ENCODE peak calls at places on chromosome 22, in five cellular contexts. One of them, this sample, is unnamed.

GRCh38 chr22:48138855-48139254 is 1376.4 kb downstream of the TBC1D22A start:
- DNase-seq in RWPE1: no peak
- DNase-seq in brain microvascular endothelial cell: no peak
- DNase-seq in progenitor cell of endocrine pancreas: no peak
- DNase-seq in fibroblast of mammary gland: no peak
- DNase-seq in this sample: no peak

GRCh38 chr22:48485144-48486135 is 1342.2 kb downstream of the BRD1 start:
- DNase-seq in fibroblast of mammary gland: no peak
- DNase-seq in brain microvascular endothelial cell: no peak
- DNase-seq in progenitor cell of endocrine pancreas: no peak
- DNase-seq in RWPE1: no peak
- DNase-seq in this sample: no peak

GRCh38 chr22:23579280-23579679 is 810 bp downstream of the IGLL1 start:
- DNase-seq in fibroblast of mammary gland: no peak
- DNase-seq in RWPE1: no peak
- DNase-seq in progenitor cell of endocrine pancreas: no peak
- DNase-seq in brain microvascular endothelial cell: no peak
- DNase-seq in this sample: no peak

GRCh38 chr22:44351685-44352377 is 39.1 kb upstream of the SHISAL1 start:
- DNase-seq in progenitor cell of endocrine pancreas: no peak
- DNase-seq in RWPE1: peak
- DNase-seq in brain microvascular endothelial cell: peak
- DNase-seq in fibroblast of mammary gland: peak
- DNase-seq in this sample: peak

GRCh38 chr22:19958083-19959042 is 16.7 kb upstream of the TXNRD2 start:
- DNase-seq in progenitor cell of endocrine pancreas: no peak
- DNase-seq in fibroblast of mammary gland: peak
- DNase-seq in RWPE1: no peak
- DNase-seq in brain microvascular endothelial cell: no peak
- DNase-seq in this sample: no peak

GRCh38 chr22:20436309-20437252 is 1.0 kb downstream of the SCARF2 start:
- DNase-seq in progenitor cell of endocrine pancreas: no peak
- DNase-seq in RWPE1: no peak
- DNase-seq in fibroblast of mammary gland: peak
- DNase-seq in brain microvascular endothelial cell: no peak
- DNase-seq in this sample: no peak

GRCh38 chr22:49181942-49182341 is 645.7 kb downstream of the BRD1 start:
- DNase-seq in fibroblast of mammary gland: no peak
- DNase-seq in progenitor cell of endocrine pancreas: no peak
- DNase-seq in RWPE1: no peak
- DNase-seq in brain microvascular endothelial cell: no peak
- DNase-seq in this sample: no peak

GRCh38 chr22:29310065-29310862 is 3.8 kb downstream of the GAS2L1 start:
- DNase-seq in brain microvascular endothelial cell: no peak
- DNase-seq in RWPE1: no peak
- DNase-seq in progenitor cell of endocrine pancreas: no peak
- DNase-seq in fibroblast of mammary gland: no peak
- DNase-seq in this sample: no peak

GRCh38 chr22:39277135-39277607 is 32.4 kb upstream of the PDGFB start:
- DNase-seq in RWPE1: no peak
- DNase-seq in brain microvascular endothelial cell: peak
- DNase-seq in fibroblast of mammary gland: peak
- DNase-seq in progenitor cell of endocrine pancreas: no peak
- DNase-seq in this sample: no peak

DNA sequence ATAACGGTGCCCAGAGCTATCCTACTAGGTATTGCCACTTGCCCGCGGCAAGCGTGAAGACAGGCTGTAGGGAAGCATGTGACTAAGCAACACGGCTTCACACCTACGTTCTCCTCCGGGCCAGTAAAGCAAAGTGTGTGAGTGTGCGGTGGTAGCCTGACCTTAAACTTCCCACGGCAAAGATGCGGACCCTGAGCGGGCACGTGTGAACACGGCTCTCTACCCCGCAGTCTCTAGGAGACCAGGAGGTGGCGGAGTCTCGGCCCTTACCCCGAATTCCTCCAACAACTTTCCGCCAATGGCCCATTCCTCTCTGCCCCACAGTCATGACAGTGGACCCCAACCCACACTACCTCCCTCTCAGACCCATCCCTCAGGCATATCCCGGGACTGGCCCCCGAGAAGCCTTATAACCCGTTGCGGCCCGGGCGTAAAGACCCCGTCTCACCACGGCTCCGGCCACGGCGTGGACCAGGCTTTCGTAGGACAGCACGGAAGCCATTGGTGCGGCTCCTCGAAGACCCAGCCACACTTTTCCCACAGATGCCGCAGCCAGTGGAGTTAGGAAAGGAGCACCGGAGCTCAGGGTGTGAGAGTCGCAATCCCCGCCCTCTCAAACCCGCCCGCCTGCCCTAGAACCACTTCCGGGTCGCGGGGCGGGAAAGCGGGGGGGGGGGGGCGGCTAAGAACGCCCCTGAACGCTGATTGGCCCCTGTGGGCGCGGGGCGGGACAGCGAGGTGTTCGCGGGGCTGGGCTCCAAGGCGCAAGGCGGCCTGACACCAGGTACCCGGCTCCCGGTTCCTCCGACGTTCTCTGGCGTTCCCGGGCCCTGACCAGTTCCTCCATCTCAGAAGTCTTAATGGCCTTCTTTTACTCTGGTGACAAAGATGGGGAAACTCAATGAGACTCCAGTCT is at the start of gene SLC25A17:
- DNase-seq in fibroblast of mammary gland: peak
- DNase-seq in brain microvascular endothelial cell: peak
- DNase-seq in progenitor cell of endocrine pancreas: peak
- DNase-seq in RWPE1: peak
- DNase-seq in this sample: peak
- TF ChIP-seq CTCF in fibroblast of mammary gland: peak
- TF ChIP-seq CTCF in brain microvascular endothelial cell: peak
- TF ChIP-seq CTCF in progenitor cell of endocrine pancreas: peak
- TF ChIP-seq CTCF in RWPE1: peak
- TF ChIP-seq CTCF in this sample: peak

DNA sequence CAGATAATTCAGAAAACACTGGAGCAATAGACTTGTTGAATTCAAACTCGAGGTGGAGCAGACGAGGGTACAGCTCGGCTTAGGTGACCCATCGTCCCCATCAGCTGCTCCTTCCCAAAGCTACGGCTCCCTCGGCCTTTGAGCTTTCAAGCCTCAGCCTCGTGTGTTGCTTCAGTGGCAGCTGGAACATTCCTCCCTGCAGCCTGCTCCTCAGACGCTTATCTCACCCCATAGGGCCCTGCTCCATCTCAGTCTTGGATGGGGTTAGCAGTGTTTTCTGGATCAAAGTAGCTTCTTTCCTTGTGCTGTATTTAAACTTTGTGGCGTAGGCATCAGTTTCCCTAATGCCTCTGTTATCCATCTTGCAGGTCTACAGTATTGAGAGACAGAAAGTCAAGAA is 30.6 kb downstream of the APOL3 start:
- DNase-seq in RWPE1: no peak
- DNase-seq in fibroblast of mammary gland: no peak
- DNase-seq in progenitor cell of endocrine pancreas: no peak
- DNase-seq in brain microvascular endothelial cell: no peak
- DNase-seq in this sample: no peak
- TF ChIP-seq CTCF in RWPE1: no peak
- TF ChIP-seq CTCF in fibroblast of mammary gland: no peak
- TF ChIP-seq CTCF in progenitor cell of endocrine pancreas: no peak
- TF ChIP-seq CTCF in brain microvascular endothelial cell: no peak
- TF ChIP-seq CTCF in this sample: no peak

GRCh38 chr22:41479671-41480396 is 10.9 kb downstream of the ACO2 start:
- DNase-seq in fibroblast of mammary gland: peak
- DNase-seq in RWPE1: no peak
- DNase-seq in brain microvascular endothelial cell: peak
- DNase-seq in progenitor cell of endocrine pancreas: no peak
- DNase-seq in this sample: no peak
- TF ChIP-seq CTCF in fibroblast of mammary gland: no peak
- TF ChIP-seq CTCF in RWPE1: no peak
- TF ChIP-seq CTCF in brain microvascular endothelial cell: peak
- TF ChIP-seq CTCF in progenitor cell of endocrine pancreas: no peak
- TF ChIP-seq CTCF in this sample: no peak

GRCh38 chr22:32618461-32619140 is 144.0 kb downstream of the FBXO7 start:
- DNase-seq in brain microvascular endothelial cell: no peak
- DNase-seq in progenitor cell of endocrine pancreas: no peak
- DNase-seq in fibroblast of mammary gland: peak
- DNase-seq in RWPE1: no peak
- DNase-seq in this sample: no peak

GRCh38 chr22:32615874-32616564 is 141.4 kb downstream of the FBXO7 start:
- DNase-seq in RWPE1: no peak
- DNase-seq in fibroblast of mammary gland: no peak
- DNase-seq in brain microvascular endothelial cell: no peak
- DNase-seq in progenitor cell of endocrine pancreas: no peak
- DNase-seq in this sample: no peak

GRCh38 chr22:32617883-32618282 is 143.3 kb downstream of the FBXO7 start:
- DNase-seq in fibroblast of mammary gland: no peak
- DNase-seq in RWPE1: no peak
- DNase-seq in progenitor cell of endocrine pancreas: no peak
- DNase-seq in brain microvascular endothelial cell: no peak
- DNase-seq in this sample: no peak

GRCh38 chr22:32619614-32620426 is 145.2 kb downstream of the FBXO7 start:
- DNase-seq in fibroblast of mammary gland: peak
- DNase-seq in progenitor cell of endocrine pancreas: no peak
- DNase-seq in RWPE1: no peak
- DNase-seq in brain microvascular endothelial cell: peak
- DNase-seq in this sample: no peak

DNA sequence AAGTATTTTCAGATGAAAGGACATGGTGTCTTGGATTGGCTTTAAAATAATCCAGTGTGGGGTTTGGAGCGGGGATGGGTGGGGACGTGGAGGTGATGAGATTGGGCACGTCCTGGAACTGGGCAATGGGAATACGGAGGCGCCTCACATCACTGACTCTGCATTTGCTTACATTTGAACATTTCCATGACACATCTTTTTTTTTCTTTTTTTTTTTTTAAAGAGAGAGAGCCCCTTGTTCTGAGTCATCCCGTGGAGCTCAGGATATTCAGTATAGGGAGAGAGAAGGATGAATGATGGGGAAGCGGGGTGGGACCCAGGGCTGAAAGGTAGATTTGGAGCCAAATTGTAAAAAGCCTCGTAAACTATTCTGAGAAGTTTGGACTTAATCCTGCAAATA is 142.7 kb downstream of the FBXO7 start:
- DNase-seq in RWPE1: no peak
- DNase-seq in fibroblast of mammary gland: peak
- DNase-seq in progenitor cell of endocrine pancreas: no peak
- DNase-seq in brain microvascular endothelial cell: no peak
- DNase-seq in this sample: no peak
- TF ChIP-seq CTCF in RWPE1: no peak
- TF ChIP-seq CTCF in fibroblast of mammary gland: no peak
- TF ChIP-seq CTCF in progenitor cell of endocrine pancreas: no peak
- TF ChIP-seq CTCF in brain microvascular endothelial cell: no peak
- TF ChIP-seq CTCF in this sample: no peak

GRCh38 chr22:40628354-40629042 is 8.0 kb downstream of the MRTFA start:
- DNase-seq in brain microvascular endothelial cell: no peak
- DNase-seq in progenitor cell of endocrine pancreas: no peak
- DNase-seq in RWPE1: no peak
- DNase-seq in fibroblast of mammary gland: peak
- DNase-seq in this sample: no peak
- TF ChIP-seq CTCF in brain microvascular endothelial cell: no peak
- TF ChIP-seq CTCF in progenitor cell of endocrine pancreas: no peak
- TF ChIP-seq CTCF in RWPE1: no peak
- TF ChIP-seq CTCF in fibroblast of mammary gland: no peak
- TF ChIP-seq CTCF in this sample: no peak

GRCh38 chr22:45832180-45832579 is 144.8 kb downstream of the WNT7B start:
- DNase-seq in brain microvascular endothelial cell: no peak
- DNase-seq in progenitor cell of endocrine pancreas: no peak
- DNase-seq in fibroblast of mammary gland: no peak
- DNase-seq in RWPE1: no peak
- DNase-seq in this sample: no peak
- TF ChIP-seq CTCF in brain microvascular endothelial cell: peak
- TF ChIP-seq CTCF in progenitor cell of endocrine pancreas: peak
- TF ChIP-seq CTCF in fibroblast of mammary gland: peak
- TF ChIP-seq CTCF in RWPE1: no peak
- TF ChIP-seq CTCF in this sample: no peak

DNA sequence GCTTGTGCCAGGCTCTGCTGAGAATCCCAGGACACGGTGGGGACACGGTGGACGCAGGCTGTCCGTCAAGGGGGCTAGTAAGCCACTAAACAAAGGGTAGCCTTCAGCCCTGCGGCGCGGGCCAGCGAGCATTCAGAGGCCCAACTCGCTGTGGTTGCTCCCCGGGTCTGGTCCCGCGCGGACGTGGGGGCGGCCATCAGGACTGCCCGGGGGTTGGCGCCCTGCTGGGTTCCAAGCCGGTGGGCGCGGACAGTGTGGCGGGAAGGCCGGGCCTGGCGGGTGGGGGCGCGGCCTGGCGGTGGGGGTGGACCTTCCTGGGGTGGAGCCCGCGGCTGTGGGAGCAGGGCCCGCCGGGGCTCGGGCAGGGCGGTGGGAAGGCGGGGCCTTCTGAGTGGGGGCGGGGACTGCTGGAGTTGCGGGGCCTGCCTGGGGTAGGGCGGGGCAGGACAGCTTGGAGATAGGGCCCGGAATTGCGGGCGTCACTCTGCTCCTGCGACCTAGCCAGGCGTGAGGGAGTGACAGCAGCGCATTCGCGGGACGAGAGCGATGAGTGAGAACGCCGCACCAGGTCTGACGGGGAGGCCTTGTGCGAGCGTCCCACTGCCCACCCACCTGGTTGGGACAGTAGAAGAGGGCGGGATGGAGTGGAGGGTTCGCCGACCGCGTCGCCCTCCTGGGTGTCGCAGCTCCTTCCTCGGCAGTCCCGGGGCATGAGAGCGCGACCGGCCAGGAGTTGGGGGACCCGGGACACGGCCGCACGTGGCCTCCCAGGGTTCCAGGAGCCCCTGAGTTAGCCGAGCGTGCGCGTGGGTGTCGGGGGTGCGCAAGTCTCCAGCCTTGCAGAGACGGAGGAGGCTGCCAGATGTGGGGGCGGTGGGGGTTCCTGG is at the start of gene SERHL2:
- DNase-seq in progenitor cell of endocrine pancreas: peak
- DNase-seq in brain microvascular endothelial cell: peak
- DNase-seq in RWPE1: peak
- DNase-seq in fibroblast of mammary gland: peak
- DNase-seq in this sample: peak
- TF ChIP-seq CTCF in progenitor cell of endocrine pancreas: no peak
- TF ChIP-seq CTCF in brain microvascular endothelial cell: no peak
- TF ChIP-seq CTCF in RWPE1: no peak
- TF ChIP-seq CTCF in fibroblast of mammary gland: no peak
- TF ChIP-seq CTCF in this sample: no peak

This sample was measured in Calu3.